ENCODE peak calls at places on chromosome 15, in five cellular contexts. N is sigmoid colon, U is tibial nerve, L is right cardiac atrium, B is body of pancreas. P is an unnamed sample. For H3K4me1, the result is how much of the 10 kb centered on the place peaks cover.

GRCh38 chr15:68816795-68817303 is 3.8 kb downstream of the ANP32A start:
- DNase-seq in N (no peak), U (no peak), L (no peak), B (no peak), P (no peak)

GRCh38 chr15:45375836-45376235 is 2.5 kb downstream of the GATM start:
- DNase-seq in N (no peak), U (no peak), L (no peak), B (no peak), P (no peak)

GRCh38 chr15:51401872-51402517 is 60.5 kb downstream of the GLDN start:
- DNase-seq in N (no peak), U (no peak), L (peak), B (peak), P (peak)

GRCh38 chr15:22263738-22264137 is 183.4 kb downstream of the OR4M2 start:
- DNase-seq in N (no peak), U (no peak), L (no peak), B (no peak), P (no peak)

GRCh38 chr15:68609618-68610017 is 30.8 kb downstream of the CORO2B start:
- DNase-seq in N (peak), U (peak), L (peak), B (peak), P (peak)

GRCh38 chr15:44064706-44065105 is 130.4 kb downstream of the FRMD5 start:
- DNase-seq in N (no peak), U (no peak), L (no peak), B (no peak), P (no peak)

GRCh38 chr15:33278816-33279612 is 31.8 kb upstream of the RYR3 start:
- DNase-seq in N (no peak), U (no peak), L (no peak), B (no peak), P (no peak)

GRCh38 chr15:29324746-29325145 is 55.1 kb upstream of the NSMCE3 start:
- DNase-seq in N (no peak), U (no peak), L (no peak), B (no peak), P (no peak)

GRCh38 chr15:25611603-25612002 is 172.8 kb upstream of the UBE3A start:
- DNase-seq in N (no peak), U (no peak), L (no peak), B (no peak), P (peak)

GRCh38 chr15:62533687-62534086 is 368.6 kb upstream of the C2CD4B start:
- DNase-seq in N (no peak), U (no peak), L (no peak), B (no peak), P (no peak)

GRCh38 chr15:73844356-73844755 is 29.0 kb upstream of the TBC1D21 start:
- DNase-seq in N (no peak), U (no peak), L (no peak), B (no peak), P (no peak)

GRCh38 chr15:88166330-88166993 is 90.1 kb downstream of the NTRK3 start:
- DNase-seq in N (no peak), U (no peak), L (no peak), B (no peak), P (no peak)

GRCh38 chr15:65087873-65088642 is 11.5 kb downstream of the KBTBD13 start:
- DNase-seq in N (peak), U (peak), L (peak), B (no peak), P (no peak)

GRCh38 chr15:31077181-31077580 is 24.3 kb downstream of the TRPM1 start:
- DNase-seq in N (no peak), U (no peak), L (no peak), B (no peak), P (no peak)

GRCh38 chr15:40418126-40418525 is 12.5 kb downstream of the IVD start:
- DNase-seq in N (no peak), U (no peak), L (no peak), B (no peak), P (no peak)

GRCh38 chr15:61994216-61994615 is 66.0 kb downstream of the VPS13C start:
- DNase-seq in N (no peak), U (no peak), L (no peak), B (no peak), P (no peak)

GRCh38 chr15:57321485-57321884 is 54.8 kb upstream of the CGNL1 start:
- DNase-seq in N (no peak), U (no peak), L (no peak), B (no peak), P (no peak)

GRCh38 chr15:101684384-101684783 is 32.2 kb upstream of the TM2D3 start:
- DNase-seq in N (no peak), U (no peak), L (no peak), B (no peak), P (no peak)

GRCh38 chr15:93029613-93030429 is 59.2 kb downstream of the RGMA start:
- DNase-seq in N (peak), U (no peak), L (peak), B (peak), P (peak)

GRCh38 chr15:56251315-56252091 is 7.8 kb upstream of the RFX7 start:
- DNase-seq in N (no peak), U (no peak), L (no peak), B (no peak), P (no peak)

GRCh38 chr15:63599401-63600000 is 2.3 kb downstream of the FBXL22 start:
- DNase-seq in N (peak), U (no peak), L (peak), B (peak), P (peak)

GRCh38 chr15:66472176-66472999 is 25.2 kb downstream of the SNAPC5 start:
- DNase-seq in N (no peak), U (no peak), L (no peak), B (no peak), P (no peak)

GRCh38 chr15:74384566-74385441 is 17.4 kb upstream of the CYP11A1 start:
- DNase-seq in N (no peak), U (no peak), L (no peak), B (no peak), P (peak)

GRCh38 chr15:73631915-73632669 is 1.1 kb downstream of the NPTN start:
- DNase-seq in N (peak), U (no peak), L (no peak), B (no peak), P (no peak)

GRCh38 chr15:32837935-32838334 is 120.1 kb downstream of the GREM1 start:
- DNase-seq in N (no peak), U (no peak), L (no peak), B (no peak), P (no peak)

GRCh38 chr15:85752591-85752990 is 42.1 kb downstream of the KLHL25 start:
- DNase-seq in N (peak), U (peak), L (peak), B (peak), P (no peak)

GRCh38 chr15:85755471-85755870 is 39.3 kb downstream of the KLHL25 start:
- DNase-seq in N (peak), U (no peak), L (peak), B (no peak), P (no peak)

GRCh38 chr15:85754993-85755392 is 39.7 kb downstream of the KLHL25 start:
- DNase-seq in N (peak), U (peak), L (peak), B (no peak), P (no peak)

GRCh38 chr15:85753261-85753660 is 41.5 kb downstream of the KLHL25 start:
- DNase-seq in N (no peak), U (no peak), L (no peak), B (no peak), P (no peak)

DNA sequence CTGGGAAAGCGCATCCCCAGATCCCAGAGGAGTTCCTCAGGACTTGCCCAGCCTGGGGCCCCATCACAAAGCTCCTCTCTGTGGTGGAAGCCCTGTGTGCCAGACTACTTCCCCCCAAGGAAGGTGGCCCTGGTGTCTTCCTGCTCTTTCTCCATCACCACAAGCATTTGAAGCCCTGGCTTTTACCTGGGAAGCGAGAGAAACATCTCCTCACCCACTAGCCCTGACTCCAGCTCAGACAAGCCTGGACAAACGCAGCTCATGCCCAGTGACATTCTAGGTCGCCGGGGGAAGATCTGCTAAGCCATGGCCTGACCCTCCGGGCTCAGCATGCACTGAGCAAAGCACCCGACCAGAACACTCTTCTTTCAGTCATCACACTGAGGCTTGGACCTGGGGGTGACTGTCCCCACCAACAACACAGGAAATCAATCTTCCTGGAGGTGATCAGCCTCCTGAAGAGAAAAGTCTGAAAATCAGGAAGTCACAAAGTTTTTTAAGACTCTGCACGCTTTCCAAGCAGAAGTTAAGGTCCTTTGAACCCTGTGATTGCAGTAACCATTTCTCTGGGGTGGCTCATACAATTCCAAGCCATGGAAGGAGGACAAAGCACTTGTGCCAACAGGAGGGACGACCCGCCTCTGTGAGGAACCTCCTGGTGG is 40.8 kb downstream of the KLHL25 start:
- DNase-seq in N (peak), U (peak), L (peak), B (no peak), P (no peak)
- H3K4me1 ChIP-seq in N (under half), U (under half), L (under half), B (under half), P (under half)

GRCh38 chr15:98853593-98854420 is 153.8 kb downstream of the PGPEP1L start:
- DNase-seq in N (peak), U (no peak), L (peak), B (no peak), P (peak)
- H3K4me1 ChIP-seq in N (half or more), U (half or more), L (under half), B (half or more), P (under half)

GRCh38 chr15:77057650-77058049 is 13.3 kb downstream of the TSPAN3 start:
- DNase-seq in N (no peak), U (no peak), L (no peak), B (no peak), P (no peak)
- H3K4me1 ChIP-seq in N (half or more), U (half or more), L (under half), B (under half), P (half or more)

GRCh38 chr15:78879517-78880241 is 7.0 kb downstream of the MORF4L1 start:
- DNase-seq in N (no peak), U (no peak), L (no peak), B (no peak), P (no peak)

GRCh38 chr15:78881681-78882080 is 9.0 kb downstream of the MORF4L1 start:
- DNase-seq in N (no peak), U (no peak), L (no peak), B (no peak), P (no peak)

GRCh38 chr15:78880242-78880533 is 7.5 kb downstream of the MORF4L1 start:
- DNase-seq in N (no peak), U (no peak), L (no peak), B (no peak), P (no peak)

GRCh38 chr15:78878356-78878755 is 5.7 kb downstream of the MORF4L1 start:
- DNase-seq in N (no peak), U (no peak), L (no peak), B (no peak), P (no peak)

GRCh38 chr15:78880828-78881227 is 8.1 kb downstream of the MORF4L1 start:
- DNase-seq in N (no peak), U (no peak), L (no peak), B (no peak), P (no peak)
- H3K4me1 ChIP-seq in N (half or more), U (half or more), L (under half), B (half or more), P (half or more)